ENCODE peak calls at places on chromosomes 2 and 18, in four cellular contexts. R, A, E and O are unnamed samples.

GRCh38 chr2:159828736-159829135 is 30.7 kb upstream of the CD302 start:
- DNase-seq in A (no peak), R (no peak), E (no peak), O (no peak)

GRCh38 chr18:48842259-48843061 is 108.3 kb downstream of the SMAD7 start:
- DNase-seq in A (no peak), E (peak), R (no peak), O (no peak)

GRCh38 chr2:190023860-190024259 is 38.7 kb downstream of the MSTN start:
- DNase-seq in E (peak), A (peak), R (no peak), O (no peak)

GRCh38 chr2:234198976-234199375 is 148.5 kb downstream of the SPP2 start:
- DNase-seq in A (peak), E (no peak), R (no peak), O (no peak)

GRCh38 chr2:119943058-119943457 is 69.8 kb upstream of the EPB41L5 start:
- DNase-seq in E (peak), R (no peak), A (no peak), O (no peak)

GRCh38 chr2:8528863-8529262 is 153.0 kb upstream of the ID2 start:
- DNase-seq in A (no peak), E (no peak), R (no peak), O (no peak)

GRCh38 chr2:132725716-132726115 is 55.7 kb upstream of the LYPD1 start:
- DNase-seq in A (no peak), R (no peak), E (no peak), O (no peak)

GRCh38 chr2:102433973-102434654 is 11.2 kb downstream of the IL18RAP start:
- DNase-seq in A (no peak), R (no peak), E (no peak), O (no peak)

GRCh38 chr2:9668686-9669338 is 38.0 kb upstream of the YWHAQ start:
- DNase-seq in A (no peak), E (no peak), R (no peak), O (no peak)

GRCh38 chr2:60311524-60311923 is 241.9 kb downstream of the BCL11A start:
- DNase-seq in R (no peak), A (no peak), E (no peak), O (no peak)

DNA sequence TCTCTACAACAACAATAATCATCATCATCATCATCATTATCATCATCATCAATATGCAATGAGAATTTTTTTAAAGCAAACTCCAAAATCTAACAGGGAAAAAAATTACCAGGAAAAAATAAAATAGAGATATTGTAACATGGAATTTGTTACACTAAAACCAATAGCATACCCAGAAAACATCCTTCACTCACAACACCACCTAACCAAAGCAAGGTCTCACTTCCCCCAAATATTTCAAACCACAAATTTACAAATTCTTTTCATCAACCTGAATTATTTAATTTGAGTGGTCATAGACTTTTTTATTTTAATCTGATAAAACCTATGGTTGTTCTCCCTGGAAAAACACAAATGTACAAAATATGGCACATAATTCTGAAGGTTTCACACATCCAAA is 11.2 kb downstream of the ITSN2 start:
- DNase-seq in E (no peak), A (no peak), R (no peak), O (no peak)
- TF ChIP-seq CTCF in E (no peak), A (no peak), R (no peak), O (no peak)

DNA sequence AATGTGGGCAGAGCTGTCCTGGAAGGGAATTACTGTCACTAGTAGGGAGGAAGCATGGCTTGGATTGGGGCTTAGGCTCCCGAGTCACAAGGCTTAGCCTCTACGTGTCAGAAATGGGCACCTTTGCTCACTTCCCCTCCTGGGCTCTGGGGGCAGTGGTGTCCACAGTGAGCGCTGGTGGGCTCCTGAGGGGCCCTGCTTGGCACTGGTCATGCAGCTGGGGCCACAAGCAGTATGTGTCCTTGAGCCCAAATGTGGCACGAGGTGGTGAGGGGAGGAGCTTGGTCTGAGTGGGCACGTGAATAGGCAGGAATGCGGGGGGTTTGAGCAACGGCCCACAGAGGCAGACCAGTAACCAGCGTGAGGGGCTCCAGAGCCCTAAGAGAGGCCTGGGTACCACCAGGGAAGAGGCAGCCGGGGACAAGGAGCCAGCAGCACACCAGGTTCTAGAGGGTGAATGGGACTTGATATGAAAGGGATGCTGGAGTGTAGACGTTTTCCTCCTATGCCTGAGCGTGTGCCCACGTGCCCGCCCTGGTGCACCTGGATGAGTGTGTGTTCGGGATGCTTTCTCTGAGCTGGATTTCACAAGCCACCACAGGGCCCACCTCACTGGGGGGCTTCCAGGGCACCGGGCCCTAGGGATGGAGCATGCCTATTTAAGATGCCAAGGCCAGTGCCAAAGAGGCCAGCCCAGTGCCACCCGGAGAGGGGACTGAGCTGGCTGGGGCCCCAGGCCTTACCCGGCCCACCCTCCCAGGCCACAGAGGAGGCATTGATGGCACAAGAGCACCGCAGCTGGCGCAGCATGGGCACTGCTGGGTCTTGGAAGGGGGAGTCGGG is 22.8 kb upstream of the PTMA start:
- DNase-seq in R (no peak), A (no peak), E (no peak), O (no peak)
- TF ChIP-seq CTCF in R (no peak), A (no peak), E (peak), O (no peak)

GRCh38 chr2:167504061-167504460 is 615.8 kb downstream of the XIRP2 start:
- DNase-seq in E (peak), A (no peak), R (no peak), O (no peak)
- TF ChIP-seq CTCF in E (no peak), A (no peak), R (no peak), O (no peak)

GRCh38 chr18:7559709-7560319 is 7.3 kb upstream of the PTPRM start:
- DNase-seq in E (no peak), R (no peak), A (no peak), O (no peak)
- TF ChIP-seq CTCF in E (no peak), R (no peak), A (no peak), O (no peak)

GRCh38 chr2:185526156-185526555 is 212.4 kb upstream of the FSIP2 start:
- DNase-seq in E (no peak), A (no peak), R (no peak), O (no peak)
- TF ChIP-seq CTCF in E (no peak), A (no peak), R (no peak), O (no peak)

GRCh38 chr2:15913146-15913545 is 27.2 kb upstream of the MYCN start:
- DNase-seq in R (no peak), E (no peak), A (no peak), O (no peak)
- TF ChIP-seq CTCF in R (no peak), E (no peak), A (no peak), O (no peak)

GRCh38 chr18:59593291-59593717 is 103.9 kb downstream of the CCBE1 start:
- DNase-seq in E (peak), A (peak), R (no peak), O (no peak)
- TF ChIP-seq CTCF in E (no peak), A (no peak), R (no peak), O (no peak)

DNA sequence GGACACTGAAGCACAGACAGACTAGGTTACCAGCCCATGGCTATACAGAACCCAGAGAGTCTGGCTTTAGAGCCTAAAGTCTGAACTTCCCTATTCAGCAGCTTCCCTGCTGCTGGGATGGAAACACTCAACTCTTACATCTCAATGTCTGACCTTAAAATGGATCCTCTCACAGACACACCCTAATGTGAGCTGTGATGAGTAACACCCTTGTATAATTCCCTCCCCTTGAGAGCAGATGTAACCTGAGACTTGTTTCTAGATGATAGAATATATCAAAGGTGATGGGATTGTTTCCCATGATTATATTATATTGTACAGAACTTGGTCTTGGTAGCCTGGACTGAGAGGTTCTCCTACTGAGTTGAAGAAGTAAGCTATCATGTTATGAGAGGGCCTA is 577.1 kb upstream of the KLHL29 start:
- DNase-seq in A (no peak), R (no peak), E (no peak), O (no peak)
- TF ChIP-seq CTCF in A (no peak), R (no peak), E (no peak), O (no peak)

DNA sequence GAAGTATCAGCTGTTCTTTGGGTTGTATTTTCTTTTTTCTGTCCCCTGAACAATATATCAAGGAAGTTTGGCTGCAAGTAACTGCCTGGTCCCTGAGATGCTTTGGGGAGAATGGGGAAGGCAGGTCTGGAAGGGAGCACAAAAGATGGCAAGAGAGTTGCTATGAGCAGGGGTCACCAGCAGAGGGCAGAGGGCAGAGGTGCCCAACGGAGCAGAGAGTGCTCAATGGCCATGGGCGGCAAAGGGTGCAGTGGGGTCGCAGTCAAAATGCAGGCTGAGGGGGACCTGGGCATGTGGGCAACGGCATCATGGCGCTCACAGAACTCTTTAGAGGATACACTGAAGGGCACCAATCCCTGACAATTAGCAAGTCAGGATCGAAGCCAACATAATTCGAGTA is 107.7 kb upstream of the ATP8B1 start:
- DNase-seq in A (no peak), R (no peak), E (no peak), O (no peak)
- TF ChIP-seq CTCF in A (peak), R (no peak), E (peak), O (no peak)